ENCODE peak calls at places on chromosomes 3 and 15, in nine cellular contexts. C is NCI-H1092; M is NCI-H460; R is activated CD4-positive, alpha-beta T cell treated with anti-CD3 and anti-CD28 coated beads, Interleukin-2, amount 10 ng/mL, durations not matched to agents 7 days and 5 days; L is NB4; J is BJ; Z is anterior cingulate cortex; E is NCI-H1436; N is nephron progenitor cell. F is an unnamed sample.

GRCh38 chr15:93619597-93619996 is 530.6 kb upstream of the RGMA start:
- DNase-seq in C (no peak), M (no peak), R (no peak), L (no peak), J (no peak), Z (no peak), E (no peak), N (no peak), F (no peak)

GRCh38 chr3:45486136-45486535 is 97.8 kb downstream of the LARS2 start:
- DNase-seq in C (no peak), M (no peak), R (no peak), L (peak; percentile 79), J (peak; percentile 60), Z (no peak), E (no peak), N (no peak), F (no peak)

GRCh38 chr3:4983739-4984510 is 4.7 kb downstream of the BHLHE40 start:
- DNase-seq in C (no peak), M (peak; percentile 64), R (peak; percentile 80), L (peak; percentile 98), J (peak; percentile 75), Z (no peak), E (no peak), N (no peak), F (peak; percentile 96)

GRCh38 chr15:84996055-84996454 is 14.4 kb downstream of the PDE8A start:
- DNase-seq in C (no peak), M (no peak), R (no peak), L (no peak), J (no peak), Z (no peak), E (no peak), N (no peak), F (no peak)

GRCh38 chr15:34644061-34644460 is 60.6 kb upstream of the GOLGA8B start:
- DNase-seq in C (no peak), M (no peak), R (no peak), L (peak; percentile 12), J (peak; percentile 44), Z (no peak), E (no peak), N (no peak), F (no peak)

GRCh38 chr15:74318376-74319137 is 48.9 kb downstream of the CYP11A1 start:
- DNase-seq in C (peak; percentile 78), M (no peak), R (no peak), L (peak; percentile 96), J (no peak), Z (no peak), E (peak; percentile 92), N (no peak), F (no peak)

GRCh38 chr3:103699228-103699627 is 1264.4 kb downstream of the ZPLD1 start:
- DNase-seq in C (no peak), M (no peak), R (no peak), L (no peak), J (no peak), Z (no peak), E (no peak), N (no peak), F (no peak)

GRCh38 chr3:159892171-159892791 is 96.4 kb upstream of the IL12A start:
- DNase-seq in C (no peak), M (no peak), R (no peak), L (no peak), J (no peak), Z (no peak), E (no peak), N (no peak), F (no peak)

GRCh38 chr3:8239718-8240698 is 261.6 kb upstream of the LMCD1 start:
- DNase-seq in C (no peak), M (peak; percentile 30), R (peak; percentile 50), L (peak; percentile 53), J (no peak), Z (no peak), E (no peak), N (peak; percentile 58), F (no peak)

GRCh38 chr3:80355144-80355543 is 587.3 kb upstream of the ROBO1 start:
- DNase-seq in C (no peak), M (no peak), R (no peak), L (peak; percentile 85), J (no peak), Z (no peak), E (no peak), N (no peak), F (no peak)

GRCh38 chr3:186307594-186307993 is 54.4 kb downstream of the DGKG start:
- DNase-seq in C (no peak), M (peak; percentile 25), R (peak; percentile 47), L (peak; percentile 45), J (no peak), Z (no peak), E (no peak), N (peak; percentile 61), F (no peak)

GRCh38 chr3:59016930-59017616 is 32.8 kb downstream of the CFAP20DC start:
- DNase-seq in C (no peak), M (no peak), R (no peak), L (no peak), J (no peak), Z (no peak), E (no peak), N (no peak), F (no peak)

GRCh38 chr3:8938021-8938420 is 25.3 kb downstream of the RAD18 start:
- DNase-seq in C (no peak), M (no peak), R (no peak), L (peak; percentile 43), J (no peak), Z (no peak), E (no peak), N (no peak), F (no peak)

GRCh38 chr15:73856458-73857192 is 16.7 kb upstream of the TBC1D21 start:
- DNase-seq in C (peak; percentile 28), M (no peak), R (no peak), L (no peak), J (no peak), Z (no peak), E (peak; percentile 16), N (no peak), F (peak; percentile 47)

GRCh38 chr15:56996746-56997470 is 78.5 kb downstream of the TCF12 start:
- DNase-seq in C (no peak), M (no peak), R (no peak), L (no peak), J (no peak), Z (no peak), E (no peak), N (no peak), F (no peak)

GRCh38 chr3:189712906-189713483 is 81.8 kb downstream of the TP63 start:
- DNase-seq in C (peak; percentile 93), M (no peak), R (no peak), L (no peak), J (no peak), Z (no peak), E (peak; percentile 75), N (no peak), F (no peak)

GRCh38 chr3:122767690-122768372 is 25.8 kb downstream of the HSPBAP1 start:
- DNase-seq in C (no peak), M (no peak), R (no peak), L (peak; percentile 72), J (no peak), Z (no peak), E (no peak), N (no peak), F (peak; percentile 84)

GRCh38 chr3:23217872-23218554 is 14.9 kb downstream of the UBE2E2 start:
- DNase-seq in C (no peak), M (no peak), R (no peak), L (no peak), J (no peak), Z (no peak), E (no peak), N (no peak), F (no peak)

GRCh38 chr3:14374444-14374883 is 27.9 kb upstream of the SLC6A6 start:
- DNase-seq in C (no peak), M (no peak), R (no peak), L (no peak), J (no peak), Z (no peak), E (no peak), N (peak; percentile 35), F (peak; percentile 91)

GRCh38 chr3:136667081-136667480 is 85.1 kb downstream of the STAG1 start:
- DNase-seq in C (no peak), M (no peak), R (no peak), L (no peak), J (no peak), Z (no peak), E (no peak), N (no peak), F (no peak)

GRCh38 chr15:66288796-66289195 is 4.6 kb upstream of the DIS3L start:
- DNase-seq in C (no peak), M (no peak), R (no peak), L (no peak), J (no peak), Z (no peak), E (no peak), N (no peak), F (no peak)

GRCh38 chr15:58117619-58118018 is 20.6 kb upstream of the AQP9 start:
- DNase-seq in C (no peak), M (no peak), R (no peak), L (no peak), J (no peak), Z (no peak), E (no peak), N (no peak), F (no peak)

GRCh38 chr15:68389936-68390790 is 41.8 kb downstream of the ITGA11 start:
- DNase-seq in C (no peak), M (no peak), R (peak; percentile 45), L (peak; percentile 98), J (no peak), Z (no peak), E (no peak), N (no peak), F (peak; percentile 69)

GRCh38 chr3:23455084-23455483 is 252.0 kb downstream of the UBE2E2 start:
- DNase-seq in C (no peak), M (no peak), R (no peak), L (peak; percentile 79), J (peak; percentile 62), Z (no peak), E (no peak), N (no peak), F (no peak)

GRCh38 chr3:56467801-56468183 is 475 bp downstream of the ERC2 start:
- DNase-seq in C (no peak), M (no peak), R (no peak), L (no peak), J (no peak), Z (no peak), E (no peak), N (peak; percentile 39), F (peak; percentile 63)

GRCh38 chr3:133158686-133159085 is 120.5 kb downstream of the TMEM108 start:
- DNase-seq in C (no peak), M (no peak), R (no peak), L (no peak), J (no peak), Z (no peak), E (no peak), N (no peak), F (no peak)

GRCh38 chr3:119323401-119324107 is 29.4 kb downstream of the ARHGAP31 start:
- DNase-seq in C (no peak), M (no peak), R (peak; percentile 61), L (peak; percentile 33), J (no peak), Z (no peak), E (no peak), N (no peak), F (peak; percentile 76)

GRCh38 chr3:40864146-40864782 is 335.0 kb upstream of the CTNNB1 start:
- DNase-seq in C (no peak), M (no peak), R (no peak), L (peak; percentile 4), J (no peak), Z (no peak), E (no peak), N (no peak), F (no peak)

GRCh38 chr3:122973893-122974615 is 53.5 kb downstream of the SEMA5B start:
- DNase-seq in C (no peak), M (no peak), R (no peak), L (no peak), J (no peak), Z (no peak), E (no peak), N (no peak), F (peak; percentile 82)

GRCh38 chr3:121698914-121699313 is 38.2 kb upstream of the HCLS1 start:
- DNase-seq in C (no peak), M (no peak), R (no peak), L (no peak), J (no peak), Z (no peak), E (no peak), N (no peak), F (no peak)

GRCh38 chr15:55993804-55994539 is 560 bp upstream of the NEDD4 start:
- DNase-seq in C (peak; percentile 22), M (peak; percentile 29), R (no peak), L (peak; percentile 14), J (no peak), Z (peak; percentile 45), E (no peak), N (no peak), F (peak; percentile 84)

F was measured in islet precursor cell.